ENCODE peak calls at places on chromosome 12, in eight cellular contexts. S, P, W, A, E, U, O and V are unnamed samples.

GRCh38 chr12:98644712-98645571 is at the start of the genes APAF1 and IKBIP:
- DNase-seq in P (peak), A (peak), W (peak), S (peak), E (peak), U (peak), O (peak), V (peak)

GRCh38 chr12:79255326-79255725 is 390.8 kb downstream of the SYT1 start:
- DNase-seq in P (no peak), A (no peak), S (peak), U (no peak), O (no peak), W (no peak), E (no peak), V (no peak)

GRCh38 chr12:2537868-2538541 is 256.8 kb upstream of the FKBP4 start:
- DNase-seq in E (no peak), S (no peak), P (no peak), A (no peak), W (no peak), O (no peak), U (no peak), V (no peak)

GRCh38 chr12:86613306-86613705 is 357.1 kb upstream of the MGAT4C start:
- DNase-seq in P (no peak), W (no peak), A (no peak), S (no peak), U (no peak), O (no peak), E (no peak), V (no peak)

GRCh38 chr12:111767362-111768158 is 827 bp downstream of the ALDH2 start:
- DNase-seq in A (peak), E (no peak), U (no peak), P (no peak), O (no peak), S (no peak), W (no peak), V (no peak)

GRCh38 chr12:127984386-127985055 is 282.4 kb upstream of the TMEM132C start:
- DNase-seq in P (no peak), S (peak), W (no peak), E (no peak), U (no peak), A (no peak), O (no peak), V (no peak)

GRCh38 chr12:127628655-127629054 is 638.3 kb upstream of the TMEM132C start:
- DNase-seq in A (no peak), E (no peak), P (peak), W (no peak), O (no peak), S (peak), U (no peak), V (no peak)

GRCh38 chr12:50224026-50224692 is 57.0 kb upstream of the CERS5 start:
- DNase-seq in W (no peak), A (peak), P (no peak), U (no peak), E (peak), S (peak), O (peak), V (no peak)

GRCh38 chr12:94718114-94718513 is 67.8 kb upstream of the TMCC3 start:
- DNase-seq in P (peak), O (no peak), E (no peak), U (no peak), W (no peak), A (peak), S (peak), V (no peak)

GRCh38 chr12:12979151-12979550 is 20.9 kb downstream of the HEBP1 start:
- DNase-seq in E (no peak), O (no peak), P (no peak), A (no peak), U (no peak), W (no peak), S (no peak), V (no peak)

GRCh38 chr12:4441355-4442330 is 4.0 kb downstream of the FGF6 start:
- DNase-seq in O (no peak), W (no peak), S (peak), E (no peak), U (no peak), A (peak), P (no peak), V (peak)

GRCh38 chr12:6228535-6229223 is 28.5 kb downstream of the CD9 start:
- DNase-seq in A (no peak), W (no peak), O (no peak), E (peak), U (peak), S (no peak), P (no peak), V (no peak)

GRCh38 chr12:52946797-52947547 is 1.9 kb upstream of the KRT18 start:
- DNase-seq in E (no peak), A (no peak), U (no peak), S (peak), W (no peak), P (no peak), O (no peak), V (no peak)

GRCh38 chr12:29334911-29335310 is 46.1 kb downstream of the ERGIC2 start:
- DNase-seq in U (no peak), S (no peak), A (no peak), P (no peak), E (no peak), W (no peak), O (no peak), V (no peak)

GRCh38 chr12:14366211-14366762 is 805 bp downstream of the ATF7IP start:
- DNase-seq in W (no peak), E (no peak), U (no peak), A (no peak), P (no peak), O (no peak), S (no peak), V (no peak)

GRCh38 chr12:52149651-52150241 is 42.1 kb downstream of the KRT80 start:
- DNase-seq in W (no peak), A (no peak), U (no peak), E (peak), O (no peak), P (no peak), S (peak), V (no peak)

GRCh38 chr12:51448618-51449256 is 24.1 kb downstream of the SLC4A8 start:
- DNase-seq in S (no peak), U (no peak), P (no peak), A (no peak), O (no peak), W (no peak), E (no peak), V (no peak)

GRCh38 chr12:2417761-2418160 is 365.0 kb downstream of the CACNA1C start:
- DNase-seq in A (peak), E (no peak), S (no peak), W (no peak), U (no peak), P (no peak), O (no peak), V (no peak)

GRCh38 chr12:56565510-56566101 is 44.0 kb downstream of the RBMS2 start:
- DNase-seq in P (peak), O (peak), U (peak), E (no peak), W (no peak), A (peak), S (peak), V (no peak)

GRCh38 chr12:75859868-75860267 is 171.7 kb downstream of the PHLDA1 start:
- DNase-seq in U (no peak), W (no peak), P (no peak), S (no peak), O (no peak), E (peak), A (no peak), V (no peak)

GRCh38 chr12:48940181-48940580 is 14.9 kb upstream of the FKBP11 start:
- DNase-seq in O (no peak), P (no peak), A (no peak), W (peak), E (no peak), U (no peak), S (no peak), V (no peak)

GRCh38 chr12:55847033-55847432 is 4.3 kb upstream of the MMP19 start:
- DNase-seq in U (peak), O (no peak), W (no peak), S (peak), E (no peak), P (peak), A (no peak), V (no peak)

GRCh38 chr12:102534899-102535298 is 54.5 kb upstream of the IGF1 start:
- DNase-seq in A (no peak), E (no peak), O (no peak), S (no peak), W (no peak), P (peak), U (no peak), V (peak)

GRCh38 chr12:105214670-105215375 is 21.2 kb downstream of the APPL2 start:
- DNase-seq in A (no peak), O (no peak), U (no peak), W (no peak), P (no peak), S (no peak), E (no peak), V (no peak)

GRCh38 chr12:113464852-113465719 is 6.6 kb downstream of the LHX5 start:
- DNase-seq in U (no peak), S (no peak), P (no peak), E (no peak), O (peak), W (no peak), A (peak), V (no peak)

GRCh38 chr12:21941522-21942376 is 523 bp upstream of the ABCC9 start:
- DNase-seq in W (peak), A (peak), O (peak), P (no peak), S (peak), U (peak), E (no peak), V (no peak)

GRCh38 chr12:13173537-13173936 is 23.0 kb upstream of the EMP1 start:
- DNase-seq in A (no peak), U (no peak), E (peak), S (peak), W (no peak), O (peak), P (peak), V (no peak)

GRCh38 chr12:66090157-66090556 is 40.4 kb downstream of the LLPH start:
- DNase-seq in E (no peak), P (no peak), O (no peak), S (no peak), W (no peak), A (no peak), U (no peak), V (no peak)

GRCh38 chr12:64019101-64019500 is 174.6 kb downstream of the SRGAP1 start:
- DNase-seq in S (no peak), A (no peak), W (no peak), O (no peak), P (no peak), U (no peak), E (no peak), V (no peak)

GRCh38 chr12:53755451-53756290 is 3.9 kb upstream of the CISTR start:
- DNase-seq in A (peak), U (no peak), O (no peak), W (no peak), P (no peak), E (no peak), S (no peak), V (no peak)

GRCh38 chr12:67740706-67741105 is 92.2 kb downstream of the DYRK2 start:
- DNase-seq in S (peak), E (no peak), P (no peak), U (no peak), W (no peak), A (peak), O (no peak), V (no peak)

GRCh38 chr12:69524755-69525509 is 54.7 kb downstream of the FRS2 start:
- DNase-seq in E (no peak), A (no peak), S (no peak), P (no peak), U (no peak), W (no peak), O (no peak), V (no peak)

GRCh38 chr12:41846718-41847117 is 298.0 kb downstream of the GXYLT1 start:
- DNase-seq in P (no peak), E (no peak), W (no peak), O (no peak), S (no peak), U (no peak), A (no peak), V (no peak)

GRCh38 chr12:116693259-116694227 is 44.3 kb downstream of the SPRING1 start:
- DNase-seq in E (no peak), A (peak), P (no peak), O (no peak), S (no peak), U (no peak), W (no peak), V (no peak)

GRCh38 chr12:49868952-49869815 is 26.3 kb upstream of the BCDIN3D start:
- DNase-seq in E (peak), U (peak), W (no peak), P (peak), A (no peak), S (peak), O (no peak), V (no peak)

GRCh38 chr12:50325890-50326391 is 42.6 kb upstream of the LIMA1 start:
- DNase-seq in E (no peak), W (no peak), O (no peak), U (no peak), P (no peak), A (no peak), S (no peak), V (no peak)

GRCh38 chr12:2233034-2233433 is 180.2 kb downstream of the CACNA1C start:
- DNase-seq in P (no peak), S (no peak), U (no peak), A (no peak), W (no peak), E (no peak), O (no peak), V (no peak)

GRCh38 chr12:44874981-44875416 is 1.1 kb downstream of the NELL2 start:
- DNase-seq in U (no peak), W (peak), S (no peak), P (no peak), O (peak), A (peak), E (no peak), V (peak)

DNA sequence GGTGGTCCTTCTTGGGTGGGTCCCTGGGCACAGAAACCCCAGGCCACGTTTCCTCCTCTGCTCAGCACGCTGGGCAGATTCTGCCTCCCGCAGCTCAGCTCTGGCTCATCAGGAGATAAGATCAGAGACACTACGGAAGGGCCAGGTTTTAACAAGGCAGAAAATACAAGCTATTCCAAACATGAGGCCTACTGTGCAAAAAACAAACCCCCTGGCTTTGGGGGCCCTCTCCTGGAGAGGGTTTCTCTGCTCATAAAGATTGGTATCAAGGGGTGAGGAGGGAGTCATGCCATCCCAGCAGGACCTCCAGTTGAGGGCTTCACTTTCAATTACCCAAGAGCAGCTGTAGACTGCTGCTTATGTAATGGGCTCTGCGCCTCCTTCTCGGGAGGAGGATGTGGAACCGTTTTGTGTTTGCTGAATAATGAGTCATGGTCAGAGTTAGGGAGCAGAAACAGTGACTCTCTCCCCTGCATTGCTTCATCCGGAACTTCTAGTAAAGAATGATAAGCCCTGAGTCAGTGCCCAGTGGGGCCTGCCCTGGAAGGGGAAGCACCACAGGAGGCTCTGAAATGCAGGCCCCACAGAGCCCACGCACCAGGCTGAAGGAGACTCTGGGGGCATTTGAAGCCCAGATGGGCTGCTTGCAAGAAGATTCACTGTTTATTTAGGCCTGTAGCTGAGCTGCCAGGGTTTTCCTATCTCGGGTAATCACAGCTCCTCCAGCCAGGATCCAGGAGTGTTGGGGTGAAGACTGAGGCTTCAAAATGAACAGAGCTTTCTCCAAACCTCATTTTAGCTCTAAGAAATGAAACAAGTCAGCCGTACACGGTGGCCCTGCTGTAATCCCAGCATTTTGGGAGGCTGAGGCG is 79.3 kb downstream of the SSPN start:
- DNase-seq in W (peak), P (peak), O (peak), E (peak), S (peak), U (peak), A (peak), V (no peak)
- TF ChIP-seq CTCF in W (no peak), P (peak), O (no peak), E (peak), S (peak), U (no peak), A (peak), V (no peak)

GRCh38 chr12:96070670-96071279 is 35.4 kb upstream of the LTA4H start:
- DNase-seq in W (no peak), E (peak), P (no peak), O (peak), U (no peak), S (peak), A (peak), V (no peak)
- TF ChIP-seq CTCF in W (no peak), E (no peak), P (peak), O (peak), U (no peak), S (no peak), A (peak), V (peak)

GRCh38 chr12:19994970-19995369 is 373.4 kb upstream of the PDE3A start:
- DNase-seq in P (no peak), W (no peak), E (no peak), S (peak), A (no peak), U (no peak), O (no peak), V (no peak)
- TF ChIP-seq CTCF in P (no peak), W (no peak), E (no peak), S (no peak), A (no peak), U (peak), O (no peak), V (peak)

GRCh38 chr12:82896979-82897378 is 210.3 kb downstream of the TMTC2 start:
- DNase-seq in O (no peak), E (peak), W (no peak), P (no peak), S (peak), A (no peak), U (no peak), V (no peak)
- TF ChIP-seq CTCF in O (no peak), E (no peak), W (no peak), P (no peak), S (no peak), A (no peak), U (no peak), V (no peak)

DNA sequence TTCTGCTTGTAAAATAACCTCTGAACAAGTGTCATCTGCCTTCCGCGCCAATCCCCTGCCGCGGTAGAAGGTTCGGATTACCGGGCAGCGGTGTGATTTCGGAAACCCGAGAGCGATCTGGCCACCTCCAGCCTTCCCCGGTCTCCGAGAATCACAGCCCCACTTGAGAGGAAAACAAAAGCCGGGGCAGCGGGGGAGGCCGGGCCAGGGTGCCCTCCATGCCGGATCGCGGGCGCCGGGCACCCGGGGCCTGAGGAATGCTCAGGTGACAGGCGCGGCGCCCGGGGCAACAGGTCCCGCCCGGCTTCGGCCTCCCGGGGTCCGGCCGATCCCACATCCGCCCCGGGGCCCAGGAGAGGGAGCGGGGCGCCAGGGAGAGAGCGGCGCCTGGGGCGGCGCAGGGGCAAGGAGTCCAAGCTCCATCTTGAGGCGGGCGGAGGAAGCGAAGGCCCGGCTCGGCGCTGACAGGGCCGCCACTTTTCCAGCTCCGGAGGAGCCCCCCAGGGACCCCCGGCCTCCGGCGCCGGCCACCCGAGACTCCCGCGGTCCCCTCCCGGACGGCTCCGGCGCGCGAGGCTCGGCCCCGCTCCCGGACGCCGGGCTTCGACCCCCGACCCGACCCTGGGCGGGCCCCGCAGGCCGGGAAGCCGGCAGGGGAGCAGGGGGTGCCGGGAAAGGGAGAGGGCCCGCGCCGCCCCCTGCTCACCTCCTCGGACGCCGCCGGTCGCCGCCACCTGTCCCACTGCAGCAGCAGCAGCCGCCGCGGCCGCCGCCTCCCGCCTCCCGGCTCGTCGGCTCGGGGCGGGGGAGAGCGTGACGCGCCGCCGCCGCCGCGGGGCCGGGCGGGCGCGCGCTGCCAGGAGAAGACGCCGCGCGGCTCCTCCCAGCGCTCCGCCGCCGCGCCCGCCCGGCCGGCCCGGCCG is at the start of gene CLIP1:
- DNase-seq in U (peak), A (peak), P (no peak), W (peak), O (peak), S (peak), E (peak), V (peak)
- TF ChIP-seq CTCF in U (peak), A (peak), P (peak), W (no peak), O (peak), S (peak), E (peak), V (peak)

DNA sequence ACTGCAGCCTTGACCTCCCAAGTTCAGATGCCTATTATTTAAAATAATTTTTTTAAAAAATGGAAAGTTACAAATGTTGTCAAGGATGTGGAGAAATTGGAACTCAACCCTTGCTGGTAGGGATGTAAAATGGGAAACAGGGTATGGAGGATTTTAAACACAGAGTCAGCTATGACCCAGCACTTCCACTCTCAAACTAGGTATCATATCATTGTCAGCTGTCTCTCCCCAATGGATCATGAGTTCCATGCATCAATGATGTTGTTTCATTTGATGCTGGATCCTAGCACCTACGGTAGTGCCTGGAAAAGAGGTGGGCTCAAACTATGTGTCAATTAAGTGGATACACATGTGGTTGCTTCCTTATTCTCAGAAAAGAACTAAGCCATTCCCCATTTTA is 150.9 kb downstream of the RIMBP2 start:
- DNase-seq in S (no peak), P (no peak), A (no peak), W (no peak), O (no peak), U (no peak), E (no peak), V (no peak)
- TF ChIP-seq CTCF in S (no peak), P (no peak), A (no peak), W (no peak), O (no peak), U (no peak), E (no peak), V (no peak)

GRCh38 chr12:93459097-93459496 is 8.2 kb upstream of the MRPL42 start:
- DNase-seq in E (no peak), W (no peak), O (no peak), P (no peak), U (no peak), A (no peak), S (no peak), V (no peak)
- TF ChIP-seq CTCF in E (no peak), W (no peak), O (no peak), P (no peak), U (no peak), A (no peak), S (no peak), V (no peak)

DNA sequence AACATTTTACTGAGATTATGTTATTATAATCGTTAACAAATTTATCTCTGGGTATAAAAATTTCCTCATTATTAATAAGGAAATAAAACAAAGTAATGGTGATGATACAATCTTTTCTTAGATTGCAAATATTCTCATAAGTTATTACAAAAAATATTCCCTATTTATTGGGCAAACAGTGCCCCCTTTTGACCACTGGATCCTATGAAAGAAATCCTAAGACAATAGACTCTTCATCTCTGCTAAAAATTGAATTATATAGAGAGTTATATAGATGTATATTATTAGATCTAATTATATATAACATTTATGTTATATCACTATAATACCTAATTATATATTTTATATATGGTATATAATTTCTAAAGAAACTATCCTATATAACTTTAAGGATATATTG is 94.2 kb upstream of the FGD4 start:
- DNase-seq in O (no peak), P (no peak), U (no peak), S (peak), E (no peak), A (no peak), W (no peak), V (no peak)
- TF ChIP-seq CTCF in O (peak), P (peak), U (peak), S (peak), E (peak), A (no peak), W (no peak), V (no peak)